ENCODE peak calls at places on chromosomes 13 and 19, in four cellular contexts. One of them, this sample, is unnamed.

GRCh38 chr13:112828756-112829155 is 138.9 kb downstream of the ATP11A start:
- DNase-seq in A549: no peak
- DNase-seq in HepG2: no peak
- DNase-seq in GM12878: no peak
- DNase-seq in this sample: no peak

GRCh38 chr13:60329221-60329983 is 67.6 kb upstream of the TDRD3 start:
- DNase-seq in GM12878: peak; percentile 7
- DNase-seq in A549: no peak
- DNase-seq in HepG2: peak; percentile 12
- DNase-seq in this sample: peak; percentile 41

GRCh38 chr19:51687791-51688664 is 5.1 kb upstream of the SPACA6 start:
- DNase-seq in A549: peak; percentile 68
- DNase-seq in HepG2: no peak
- DNase-seq in GM12878: no peak
- DNase-seq in this sample: peak; percentile 57

GRCh38 chr13:38872693-38873092 is 117.9 kb downstream of the STOML3 start:
- DNase-seq in HepG2: peak; percentile 35
- DNase-seq in GM12878: no peak
- DNase-seq in A549: peak; percentile 9
- DNase-seq in this sample: peak; percentile 41

GRCh38 chr13:111099292-111099691 is 15.8 kb upstream of the ARHGEF7 start:
- DNase-seq in GM12878: no peak
- DNase-seq in A549: no peak
- DNase-seq in HepG2: no peak
- DNase-seq in this sample: no peak

GRCh38 chr19:3509566-3509989 is 3.5 kb downstream of the FZR1 start:
- DNase-seq in GM12878: no peak
- DNase-seq in HepG2: no peak
- DNase-seq in A549: no peak
- DNase-seq in this sample: no peak

GRCh38 chr13:111325941-111326620 is 5.6 kb downstream of the TEX29 start:
- DNase-seq in GM12878: no peak
- DNase-seq in A549: no peak
- DNase-seq in HepG2: no peak
- DNase-seq in this sample: no peak

GRCh38 chr13:34159946-34160345 is 342.0 kb downstream of the RFC3 start:
- DNase-seq in GM12878: no peak
- DNase-seq in HepG2: no peak
- DNase-seq in A549: no peak
- DNase-seq in this sample: no peak

GRCh38 chr13:95140502-95140901 is 160.7 kb downstream of the ABCC4 start:
- DNase-seq in GM12878: no peak
- DNase-seq in A549: no peak
- DNase-seq in HepG2: no peak
- DNase-seq in this sample: no peak

GRCh38 chr13:23254506-23254905 is 73.7 kb downstream of the SGCG start:
- DNase-seq in A549: no peak
- DNase-seq in GM12878: no peak
- DNase-seq in HepG2: no peak
- DNase-seq in this sample: no peak

GRCh38 chr19:43432866-43433673 is 18.4 kb downstream of the TEX101 start:
- DNase-seq in A549: peak; percentile 89
- DNase-seq in GM12878: no peak
- DNase-seq in HepG2: peak; percentile 40
- DNase-seq in this sample: peak; percentile 79

GRCh38 chr13:35475960-35476943 is at the start of gene MAB21L1:
- DNase-seq in A549: no peak
- DNase-seq in HepG2: no peak
- DNase-seq in GM12878: no peak
- DNase-seq in this sample: peak; percentile 90

GRCh38 chr19:2883686-2884439 is 16.7 kb downstream of the ZNF556 start:
- DNase-seq in HepG2: no peak
- DNase-seq in A549: no peak
- DNase-seq in GM12878: no peak
- DNase-seq in this sample: no peak

GRCh38 chr19:4914736-4915501 is 5.6 kb downstream of the UHRF1 start:
- DNase-seq in HepG2: no peak
- DNase-seq in GM12878: no peak
- DNase-seq in A549: peak; percentile 77
- DNase-seq in this sample: no peak

GRCh38 chr13:20411638-20412342 is 113.9 kb downstream of the CRYL1 start:
- DNase-seq in HepG2: no peak
- DNase-seq in A549: no peak
- DNase-seq in GM12878: peak; percentile 75
- DNase-seq in this sample: no peak

GRCh38 chr19:16244091-16244490 is 46.4 kb downstream of the AP1M1 start:
- DNase-seq in GM12878: no peak
- DNase-seq in A549: no peak
- DNase-seq in HepG2: no peak
- DNase-seq in this sample: no peak

GRCh38 chr13:35140321-35140720 is 198.3 kb downstream of the NBEA start:
- DNase-seq in HepG2: no peak
- DNase-seq in A549: no peak
- DNase-seq in GM12878: no peak
- DNase-seq in this sample: no peak

GRCh38 chr19:16061943-16062342 is 14.4 kb upstream of the TPM4 start:
- DNase-seq in HepG2: no peak
- DNase-seq in A549: no peak
- DNase-seq in GM12878: no peak
- DNase-seq in this sample: no peak

GRCh38 chr19:50333737-50334617 is 4.8 kb upstream of the KCNC3 start:
- DNase-seq in GM12878: no peak
- DNase-seq in HepG2: no peak
- DNase-seq in A549: peak; percentile 99
- DNase-seq in this sample: peak; percentile 98

GRCh38 chr13:111421216-111421615 is 100.8 kb downstream of the TEX29 start:
- DNase-seq in HepG2: no peak
- DNase-seq in A549: no peak
- DNase-seq in GM12878: no peak
- DNase-seq in this sample: no peak

DNA sequence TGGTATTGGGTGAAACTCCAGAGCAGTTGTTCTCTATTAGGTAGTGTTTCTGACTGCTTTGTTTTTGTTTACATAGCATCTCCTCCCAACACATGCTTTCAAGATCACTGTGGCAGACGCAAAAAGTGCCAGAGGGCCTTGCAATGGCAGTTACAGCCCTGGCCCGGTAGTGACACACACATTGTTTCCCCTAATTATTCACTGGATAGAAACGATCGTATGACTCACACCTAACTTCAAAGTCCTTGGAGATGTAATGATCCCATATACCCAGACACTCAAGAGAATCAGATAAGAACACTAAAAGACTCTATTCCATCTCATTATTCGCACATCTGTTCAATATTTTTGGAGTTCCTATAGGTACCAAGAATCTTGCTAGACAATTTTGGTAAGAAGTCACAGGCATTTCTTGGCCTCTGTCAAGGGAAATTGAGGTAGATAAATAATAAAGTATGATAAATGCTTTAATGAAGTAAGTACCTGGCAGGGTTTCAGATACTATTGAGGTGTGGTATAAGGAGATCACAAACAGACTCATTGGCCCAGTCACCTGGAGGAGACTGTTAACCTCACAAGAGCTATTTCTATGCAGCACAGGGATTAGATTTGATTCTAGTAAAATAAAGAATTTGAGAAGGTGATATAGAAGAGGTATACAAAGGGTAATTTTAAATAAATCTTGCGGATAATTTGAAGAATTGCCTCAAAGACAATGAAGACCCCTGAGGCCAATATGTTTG is 485.3 kb downstream of the SLITRK6 start:
- DNase-seq in A549: peak; percentile 0
- DNase-seq in HepG2: no peak
- DNase-seq in GM12878: no peak
- DNase-seq in this sample: peak; percentile 24
- TF ChIP-seq PBX3 in A549: no peak
- TF ChIP-seq PBX3 in HepG2: no peak
- TF ChIP-seq PBX3 in GM12878: no peak
- TF ChIP-seq PBX3 in this sample: no peak

GRCh38 chr19:1399079-1399478 is 2.3 kb downstream of the GAMT start:
- DNase-seq in A549: no peak
- DNase-seq in HepG2: no peak
- DNase-seq in GM12878: no peak
- DNase-seq in this sample: no peak
- TF ChIP-seq PBX3 in A549: no peak
- TF ChIP-seq PBX3 in HepG2: no peak
- TF ChIP-seq PBX3 in GM12878: no peak
- TF ChIP-seq PBX3 in this sample: no peak

GRCh38 chr13:40779049-40779448 is 8.1 kb upstream of the MRPS31 start:
- DNase-seq in A549: no peak
- DNase-seq in HepG2: no peak
- DNase-seq in GM12878: no peak
- DNase-seq in this sample: no peak
- TF ChIP-seq PBX3 in A549: no peak
- TF ChIP-seq PBX3 in HepG2: no peak
- TF ChIP-seq PBX3 in GM12878: no peak
- TF ChIP-seq PBX3 in this sample: no peak

GRCh38 chr13:101382701-101383100 is 33.6 kb downstream of the NALCN start:
- DNase-seq in HepG2: no peak
- DNase-seq in GM12878: no peak
- DNase-seq in A549: no peak
- DNase-seq in this sample: no peak
- TF ChIP-seq PBX3 in HepG2: no peak
- TF ChIP-seq PBX3 in GM12878: no peak
- TF ChIP-seq PBX3 in A549: no peak
- TF ChIP-seq PBX3 in this sample: no peak

GRCh38 chr13:100063333-100063732 is 25.6 kb upstream of the PCCA start:
- DNase-seq in HepG2: no peak
- DNase-seq in GM12878: no peak
- DNase-seq in A549: no peak
- DNase-seq in this sample: no peak

GRCh38 chr13:100068532-100068931 is 20.4 kb upstream of the PCCA start:
- DNase-seq in GM12878: no peak
- DNase-seq in HepG2: no peak
- DNase-seq in A549: no peak
- DNase-seq in this sample: no peak

GRCh38 chr13:100063906-100064305 is 25.0 kb upstream of the PCCA start:
- DNase-seq in HepG2: no peak
- DNase-seq in A549: no peak
- DNase-seq in GM12878: no peak
- DNase-seq in this sample: no peak

DNA sequence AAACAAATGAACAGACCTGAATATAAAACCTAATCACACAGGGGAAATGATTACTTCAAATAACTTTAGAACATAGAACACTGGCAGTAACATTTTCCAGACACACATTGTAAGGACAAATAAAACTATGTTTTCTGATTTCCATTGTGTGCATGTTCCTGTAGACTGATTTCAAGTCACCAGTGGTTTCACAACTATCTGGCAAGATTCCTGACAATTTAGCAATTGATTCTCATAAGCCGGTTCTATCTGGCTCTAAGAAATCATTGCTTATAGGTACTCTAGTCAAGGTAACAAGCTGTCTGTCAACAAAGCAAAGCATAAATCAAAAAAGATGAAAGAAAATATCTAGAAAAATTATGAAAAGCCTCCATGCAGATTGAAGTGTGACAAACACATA is 19.6 kb upstream of the PCCA start:
- DNase-seq in A549: no peak
- DNase-seq in GM12878: no peak
- DNase-seq in HepG2: no peak
- DNase-seq in this sample: no peak
- TF ChIP-seq PBX3 in A549: no peak
- TF ChIP-seq PBX3 in GM12878: no peak
- TF ChIP-seq PBX3 in HepG2: no peak
- TF ChIP-seq PBX3 in this sample: no peak

DNA sequence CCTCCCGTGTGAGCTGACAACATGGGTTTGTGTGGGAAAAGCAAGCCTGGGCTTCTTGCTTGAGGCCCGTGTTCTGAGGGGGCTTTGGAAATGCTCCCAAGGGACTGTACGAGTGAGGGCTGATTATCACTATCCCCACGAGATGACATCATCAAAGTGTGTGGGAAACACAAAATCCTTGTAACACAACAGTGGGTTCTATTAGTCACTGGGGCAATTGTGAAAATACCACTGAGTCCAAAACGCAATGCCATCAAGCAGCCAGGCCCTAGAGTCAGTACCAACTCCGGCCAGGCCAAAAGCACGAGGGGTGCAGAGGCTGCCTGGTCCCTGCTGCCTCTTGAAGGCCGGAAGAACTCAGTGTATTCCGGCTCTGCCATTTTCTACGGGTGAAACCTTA is 29.6 kb downstream of the CAPS start:
- DNase-seq in A549: no peak
- DNase-seq in GM12878: no peak
- DNase-seq in HepG2: no peak
- DNase-seq in this sample: no peak
- TF ChIP-seq PBX3 in A549: no peak
- TF ChIP-seq PBX3 in GM12878: no peak
- TF ChIP-seq PBX3 in HepG2: no peak
- TF ChIP-seq PBX3 in this sample: no peak

This sample was measured in SK-N-SH.